ENCODE peak calls at places on chromosomes 5 and 9, in six cellular contexts. E, L, H, T, F and W are unnamed samples.

GRCh38 chr9:2870340-2870739 is 26.4 kb upstream of the PUM3 start:
- DNase-seq in H (no peak), T (no peak), F (no peak), E (no peak), L (no peak), W (no peak)

GRCh38 chr9:128528445-128529160 is 23.8 kb upstream of the SPTAN1 start:
- DNase-seq in H (no peak), L (no peak), T (no peak), E (no peak), F (no peak), W (no peak)

GRCh38 chr5:145362261-145362660 is 472.9 kb downstream of the PRELID2 start:
- DNase-seq in H (no peak), T (no peak), L (no peak), F (no peak), E (no peak), W (no peak)

GRCh38 chr5:75862872-75863271 is 145.6 kb upstream of the POC5 start:
- DNase-seq in L (no peak), H (no peak), E (no peak), T (no peak), F (no peak), W (no peak)

GRCh38 chr9:120924698-120925534 is 1.7 kb downstream of the TRAF1 start:
- DNase-seq in L (no peak), H (no peak), F (peak; percentile 43), E (no peak), T (no peak), W (no peak)

GRCh38 chr9:97504381-97505216 is 3.1 kb downstream of the TMOD1 start:
- DNase-seq in F (no peak), E (no peak), T (no peak), H (no peak), L (no peak), W (no peak)

GRCh38 chr9:98195671-98196070 is 3.2 kb upstream of the CORO2A start:
- DNase-seq in E (no peak), T (no peak), F (no peak), L (no peak), H (no peak), W (no peak)

GRCh38 chr9:117720555-117720954 is 16.4 kb downstream of the TLR4 start:
- DNase-seq in H (no peak), T (no peak), E (no peak), F (no peak), L (no peak), W (no peak)

GRCh38 chr5:163624466-163624865 is 119.0 kb downstream of the MAT2B start:
- DNase-seq in H (no peak), T (no peak), E (no peak), F (no peak), L (no peak), W (no peak)

GRCh38 chr5:171419663-171420428 is 399 bp downstream of the FGF18 start:
- DNase-seq in L (no peak), E (peak; percentile 77), F (peak; percentile 18), T (no peak), H (no peak), W (no peak)

GRCh38 chr5:172595591-172596455 is 45.2 kb upstream of the NEURL1B start:
- DNase-seq in L (no peak), H (no peak), T (no peak), F (no peak), E (no peak), W (no peak)

GRCh38 chr5:93058309-93058708 is 522.7 kb downstream of the NR2F1-AS1 start:
- DNase-seq in T (no peak), L (no peak), H (no peak), E (no peak), F (no peak), W (no peak)

GRCh38 chr5:178496219-178496618 is 94.0 kb downstream of the COL23A1 start:
- DNase-seq in L (no peak), F (no peak), H (no peak), T (no peak), E (no peak), W (no peak)

GRCh38 chr5:120368923-120369715 is 95.0 kb upstream of the PRR16 start:
- DNase-seq in T (no peak), H (no peak), L (no peak), F (no peak), E (peak; percentile 17), W (no peak)

GRCh38 chr5:136810198-136810823 is 445.0 kb upstream of the TRPC7 start:
- DNase-seq in T (peak; percentile 57), F (no peak), H (no peak), E (no peak), L (no peak), W (peak; percentile 17)

GRCh38 chr9:33229359-33230120 is 10.4 kb upstream of the SPINK4 start:
- DNase-seq in F (no peak), H (peak; percentile 16), L (no peak), E (peak; percentile 94), T (no peak), W (no peak)

GRCh38 chr5:93890657-93891056 is 149.3 kb upstream of the POU5F2 start:
- DNase-seq in F (no peak), H (peak; percentile 39), E (no peak), L (no peak), T (no peak), W (no peak)

GRCh38 chr5:180333661-180334060 is 19.5 kb downstream of the GFPT2 start:
- DNase-seq in T (no peak), E (no peak), L (no peak), F (no peak), H (no peak), W (no peak)

GRCh38 chr9:5851445-5851844 is 18.5 kb upstream of the ERMP1 start:
- DNase-seq in E (no peak), T (no peak), L (no peak), H (no peak), F (no peak), W (no peak)

GRCh38 chr5:81788271-81788670 is 37.4 kb upstream of the SSBP2 start:
- DNase-seq in F (no peak), T (no peak), H (no peak), E (no peak), L (no peak), W (no peak)

GRCh38 chr5:176810084-176810597 is at the start of gene UNC5A:
- DNase-seq in H (peak; percentile 59), E (no peak), T (no peak), L (peak; percentile 34), F (peak; percentile 43), W (peak; percentile 83)

GRCh38 chr5:173802670-173803165 is 85.4 kb upstream of the CPEB4 start:
- DNase-seq in T (no peak), H (no peak), E (peak; percentile 90), L (no peak), F (no peak), W (no peak)

GRCh38 chr9:105694320-105694847 is at the start of gene TMEM38B:
- DNase-seq in L (peak; percentile 66), F (peak; percentile 78), E (peak; percentile 79), H (peak; percentile 51), T (peak; percentile 76), W (peak; percentile 91)

GRCh38 chr9:22210262-22210661 is 201.2 kb upstream of the CDKN2B start:
- DNase-seq in T (no peak), H (no peak), E (no peak), L (no peak), F (no peak), W (no peak)

GRCh38 chr9:92253656-92254055 is 39.8 kb downstream of the IARS1 start:
- DNase-seq in T (no peak), E (no peak), L (no peak), H (no peak), F (no peak), W (no peak)

GRCh38 chr9:2477755-2478154 is 143.8 kb upstream of the VLDLR start:
- DNase-seq in E (no peak), H (no peak), F (no peak), T (no peak), L (no peak), W (no peak)